ENCODE peak calls at places on chromosome 3, in nine cellular contexts. R is IMR-90; A is activated CD8-positive, alpha-beta memory T cell treated with anti-CD3 and anti-CD28 coated beads, Interleukin-2, amount 10 ng/mL, durations not matched to agents 7 days and 5 days; Z is effector memory CD4-positive, alpha-beta T cell; X is T-helper 1 cell; U is GM23248; C is sciatic nerve; V is NCI-H1092 treated with DMSO at 0.1 percent for 48 hours; Y is AG09319. I is an unnamed sample.

GRCh38 chr3:106552401-106553043 is 683.7 kb upstream of the CBLB start:
- DNase-seq in R (no peak), A (no peak), X (no peak), U (no peak), Z (no peak), Y (no peak), C (no peak), V (no peak), I (no peak)

GRCh38 chr3:56860948-56861347 is 59.2 kb upstream of the ARHGEF3 start:
- DNase-seq in R (no peak), C (no peak), X (no peak), A (no peak), Y (no peak), V (no peak), U (no peak), Z (no peak), I (no peak)

GRCh38 chr3:10753964-10754363 is 62.1 kb upstream of the SLC6A11 start:
- DNase-seq in Y (no peak), A (peak), Z (no peak), U (peak), X (peak), R (peak), V (no peak), C (no peak), I (peak)

GRCh38 chr3:47000198-47000815 is 20.8 kb downstream of the NBEAL2 start:
- DNase-seq in V (no peak), Z (no peak), R (peak), C (no peak), A (no peak), U (peak), Y (no peak), X (no peak), I (no peak)

GRCh38 chr3:183038221-183038620 is 57.9 kb upstream of the DCUN1D1 start:
- DNase-seq in X (no peak), C (no peak), Z (no peak), A (no peak), Y (no peak), U (no peak), R (no peak), V (no peak), I (no peak)

GRCh38 chr3:113243071-113243470 is 31.7 kb downstream of the BOC start:
- DNase-seq in U (no peak), R (no peak), A (no peak), X (no peak), Z (no peak), V (no peak), C (no peak), Y (no peak), I (no peak)

GRCh38 chr3:127482216-127483004 is 108.1 kb downstream of the TPRA1 start:
- DNase-seq in U (peak), V (no peak), R (peak), Y (no peak), C (peak), Z (no peak), X (no peak), A (peak), I (no peak)

GRCh38 chr3:160686955-160687535 is 10.1 kb downstream of the ARL14 start:
- DNase-seq in R (peak), U (peak), C (no peak), Y (no peak), V (no peak), X (no peak), Z (no peak), A (no peak), I (no peak)

GRCh38 chr3:901953-902778 is 190.7 kb upstream of the CNTN6 start:
- DNase-seq in A (no peak), R (no peak), Z (no peak), X (no peak), V (no peak), Y (no peak), U (peak), C (no peak), I (no peak)

GRCh38 chr3:119308355-119308754 is 14.2 kb downstream of the ARHGAP31 start:
- DNase-seq in C (no peak), U (no peak), Z (no peak), V (no peak), R (peak), X (no peak), Y (no peak), A (no peak), I (no peak)

GRCh38 chr3:80355144-80355543 is 587.3 kb upstream of the ROBO1 start:
- DNase-seq in Y (no peak), V (no peak), U (no peak), X (no peak), R (no peak), C (no peak), A (no peak), Z (no peak), I (no peak)

GRCh38 chr3:23926736-23927135 is 9.8 kb downstream of the RPL15 start:
- DNase-seq in V (no peak), A (no peak), U (no peak), Y (no peak), R (no peak), X (no peak), Z (no peak), C (no peak), I (no peak)

GRCh38 chr3:58015524-58015915 is 7.3 kb downstream of the FLNB start:
- DNase-seq in A (no peak), V (no peak), Y (no peak), U (no peak), R (no peak), Z (no peak), X (no peak), C (no peak), I (no peak)

GRCh38 chr3:129481783-129482332 is 41.8 kb downstream of the IFT122 start:
- DNase-seq in V (no peak), A (no peak), C (peak), Y (no peak), R (no peak), U (peak), Z (peak), X (peak), I (no peak)

I was measured in PC-9.